ENCODE peak calls at places on chromosomes 7 and 10, in nine cellular contexts. F is NCI-H2171; T is ascending aorta; I is germinal center; V is T47D; N is AG04450; A is cerebellar cortex; D is non-pigmented ciliary epithelial cell; H is activated T-cell treated with anti-CD3 and anti-CD28 coated beads, Interleukin-2, amount 50 U/mL, for 72 hours. X is an unnamed sample.

GRCh38 chr7:34165466-34165865 is 260.1 kb downstream of the BMPER start:
- DNase-seq in A (peak), N (no peak), H (no peak), V (no peak), I (no peak), T (no peak), D (no peak), F (no peak), X (no peak)

GRCh38 chr7:28847681-28848080 is 110.4 kb downstream of the TRIL start:
- DNase-seq in N (no peak), F (no peak), H (no peak), D (no peak), A (no peak), T (no peak), V (no peak), I (no peak), X (peak)

GRCh38 chr7:151012921-151013347 is 11.4 kb downstream of the ATG9B start:
- DNase-seq in N (no peak), D (no peak), F (peak), A (peak), H (no peak), T (no peak), V (peak), I (peak), X (peak)

GRCh38 chr10:126584836-126585235 is 85.7 kb downstream of the C10orf90 start:
- DNase-seq in T (no peak), H (no peak), I (no peak), A (no peak), V (no peak), N (no peak), F (no peak), D (no peak), X (no peak)

GRCh38 chr10:98340946-98341345 is 73.0 kb upstream of the LOXL4 start:
- DNase-seq in T (no peak), V (no peak), D (no peak), I (no peak), A (peak), H (no peak), F (no peak), N (no peak), X (no peak)

GRCh38 chr10:97291357-97292096 is 910 bp downstream of the ARHGAP19 start:
- DNase-seq in I (no peak), H (no peak), T (peak), A (no peak), N (no peak), V (no peak), D (no peak), F (no peak), X (no peak)

GRCh38 chr7:87426160-87426559 is 49.3 kb downstream of the ABCB4 start:
- DNase-seq in V (no peak), H (no peak), I (no peak), T (no peak), D (no peak), F (no peak), A (no peak), N (no peak), X (no peak)

GRCh38 chr10:93417886-93418285 is 64.2 kb downstream of the MYOF start:
- DNase-seq in D (no peak), V (no peak), F (no peak), N (no peak), H (no peak), A (no peak), T (no peak), I (no peak), X (no peak)

GRCh38 chr10:35208536-35208935 is 81.9 kb downstream of the CREM start:
- DNase-seq in I (no peak), D (no peak), T (no peak), F (no peak), A (no peak), H (peak), V (no peak), N (no peak), X (no peak)

GRCh38 chr7:2488272-2488645 is 12.1 kb upstream of the GRIFIN start:
- DNase-seq in H (no peak), F (no peak), N (no peak), T (peak), I (no peak), D (no peak), V (no peak), A (no peak), X (no peak)

GRCh38 chr10:84907461-84908010 is 579.1 kb downstream of the CCSER2 start:
- DNase-seq in V (no peak), H (no peak), T (no peak), F (no peak), A (no peak), N (no peak), D (no peak), I (no peak), X (no peak)

GRCh38 chr7:379456-380225 is 89.7 kb downstream of the FOXL3 start:
- DNase-seq in I (no peak), F (no peak), V (peak), A (no peak), T (peak), D (no peak), N (no peak), H (no peak), X (peak)

GRCh38 chr10:61900829-61901783 is at the start of gene ARID5B:
- DNase-seq in T (peak), D (no peak), A (peak), V (peak), F (peak), I (peak), H (peak), N (no peak), X (no peak)

GRCh38 chr10:116833986-116834760 is 15.1 kb upstream of the ENO4 start:
- DNase-seq in H (no peak), V (no peak), N (no peak), I (no peak), A (no peak), D (no peak), F (no peak), T (no peak), X (no peak)

GRCh38 chr10:7151538-7151937 is 259.3 kb downstream of the SFMBT2 start:
- DNase-seq in D (no peak), H (no peak), A (no peak), T (no peak), V (no peak), F (no peak), N (no peak), I (no peak), X (no peak)

GRCh38 chr10:112963835-112964234 is 13.8 kb downstream of the TCF7L2 start:
- DNase-seq in H (no peak), F (no peak), N (no peak), I (no peak), A (no peak), D (no peak), T (no peak), V (no peak), X (peak)

GRCh38 chr7:137957887-137958286 is 44.0 kb downstream of the CREB3L2 start:
- DNase-seq in F (no peak), T (peak), A (no peak), D (no peak), I (no peak), V (no peak), H (no peak), N (no peak), X (no peak)

GRCh38 chr7:22723642-22724041 is 3.4 kb upstream of the IL6 start:
- DNase-seq in V (no peak), A (no peak), T (peak), N (no peak), F (no peak), I (no peak), H (no peak), D (no peak), X (peak)

GRCh38 chr7:132055331-132056120 is 499.1 kb upstream of the PODXL start:
- DNase-seq in H (no peak), A (no peak), F (no peak), N (no peak), T (no peak), V (no peak), D (no peak), I (no peak), X (no peak)

GRCh38 chr7:131546583-131547111 is 9.8 kb downstream of the PODXL start:
- DNase-seq in F (no peak), A (peak), T (no peak), H (peak), D (no peak), I (peak), V (no peak), N (no peak), X (peak)

GRCh38 chr10:47043928-47044544 is 132.8 kb downstream of the PTPN20 start:
- DNase-seq in D (no peak), A (no peak), I (no peak), T (no peak), F (no peak), N (no peak), H (no peak), V (no peak), X (no peak)

GRCh38 chr10:33336606-33337334 is 2.3 kb upstream of the NRP1 start:
- DNase-seq in F (no peak), H (no peak), N (no peak), V (no peak), T (peak), A (no peak), I (peak), D (no peak), X (peak)

GRCh38 chr10:44978570-44979280 is at the start of gene DEPP1:
- DNase-seq in N (peak), F (peak), V (peak), D (no peak), T (peak), I (no peak), A (peak), H (no peak), X (peak)

GRCh38 chr7:5457245-5457735 is 33.7 kb upstream of the TNRC18 start:
- DNase-seq in D (no peak), N (no peak), I (no peak), F (no peak), V (no peak), H (no peak), A (no peak), T (no peak), X (no peak)

GRCh38 chr7:18177815-18178660 is 150.4 kb upstream of the PRPS1L1 start:
- DNase-seq in I (peak), H (peak), T (no peak), D (peak), F (no peak), N (no peak), V (no peak), A (no peak), X (no peak)

GRCh38 chr7:219581-220150 is 27.3 kb downstream of the FAM20C start:
- DNase-seq in I (no peak), V (no peak), A (no peak), H (no peak), N (no peak), F (no peak), D (no peak), T (no peak), X (peak)

GRCh38 chr10:43217563-43218205 is 49.2 kb downstream of the RASGEF1A start:
- DNase-seq in T (no peak), V (no peak), H (no peak), A (no peak), F (peak), D (no peak), I (no peak), N (no peak), X (no peak)

GRCh38 chr7:41029072-41029492 is 673.8 kb downstream of the INHBA start:
- DNase-seq in H (peak), T (no peak), F (no peak), N (peak), I (no peak), A (no peak), D (peak), V (no peak), X (no peak)

GRCh38 chr7:100446040-100446439 is 9.7 kb upstream of the PPP1R35 start:
- DNase-seq in F (no peak), D (no peak), N (no peak), I (no peak), T (no peak), V (no peak), A (no peak), H (no peak), X (no peak)

GRCh38 chr7:81120803-81121202 is 202.0 kb upstream of the SEMA3C start:
- DNase-seq in H (no peak), F (peak), D (no peak), I (no peak), T (no peak), A (no peak), V (no peak), N (no peak), X (no peak)

GRCh38 chr10:78442836-78443550 is 409.3 kb downstream of the RPS24 start:
- DNase-seq in H (no peak), N (no peak), F (no peak), I (no peak), V (no peak), D (no peak), T (peak), A (no peak), X (peak)

GRCh38 chr7:155881471-155882350 is 69.4 kb upstream of the SHH start:
- DNase-seq in T (peak), F (no peak), D (no peak), I (no peak), V (no peak), H (no peak), A (no peak), N (no peak), X (peak)

GRCh38 chr10:43461950-43462349 is 25.0 kb downstream of the ZNF487 start:
- DNase-seq in D (peak), A (peak), I (peak), H (peak), F (peak), V (peak), T (no peak), N (peak), X (no peak)

GRCh38 chr7:99740573-99741437 is 5.8 kb upstream of the CYP3A7 start:
- DNase-seq in V (no peak), D (no peak), F (no peak), N (no peak), H (no peak), A (no peak), I (no peak), T (no peak), X (no peak)

GRCh38 chr7:7912937-7913336 is 55.7 kb upstream of the GLCCI1 start:
- DNase-seq in V (no peak), H (no peak), D (no peak), N (no peak), I (no peak), F (no peak), T (no peak), A (no peak), X (no peak)

X was measured in sigmoid colon.